ENCODE peak calls at places on chromosome 6, in four cellular contexts. A is HT1080, E is brain microvascular endothelial cell, V is HAP-1. N is an unnamed sample.

GRCh38 chr6:29809249-29809648 is 18.4 kb upstream of the HLA-G start:
- DNase-seq in V (no peak), E (no peak), A (no peak), N (no peak)

GRCh38 chr6:97095466-97095865 is 170.9 kb downstream of the KLHL32 start:
- DNase-seq in V (no peak), A (peak), E (no peak), N (no peak)

GRCh38 chr6:34147906-34148701 is 2.2 kb upstream of the GRM4 start:
- DNase-seq in A (no peak), V (no peak), E (no peak), N (no peak)

GRCh38 chr6:155524249-155524651 is 68.6 kb upstream of the NOX3 start:
- DNase-seq in V (no peak), A (peak), E (peak), N (no peak)

GRCh38 chr6:153852481-153852880 is 186.6 kb upstream of the OPRM1 start:
- DNase-seq in A (no peak), E (no peak), V (no peak), N (no peak)

GRCh38 chr6:125598422-125598821 is 151.0 kb upstream of the HEY2 start:
- DNase-seq in V (no peak), E (peak), A (peak), N (no peak)

GRCh38 chr6:15948930-15949900 is 179.7 kb upstream of the MYLIP start:
- DNase-seq in A (peak), V (peak), E (peak), N (no peak)

GRCh38 chr6:13014551-13015378 is 298.2 kb downstream of the PHACTR1 start:
- DNase-seq in A (no peak), E (no peak), V (no peak), N (no peak)

GRCh38 chr6:38436726-38437465 is 202.8 kb downstream of the BTBD9 start:
- DNase-seq in A (peak), E (peak), V (no peak), N (no peak)

GRCh38 chr6:167827588-167828324 is 1.0 kb downstream of the AFDN start:
- DNase-seq in V (peak), E (no peak), A (peak), N (peak)

GRCh38 chr6:149896491-149896890 is 1.4 kb downstream of the RAET1E start:
- DNase-seq in V (no peak), E (peak), A (peak), N (no peak)

GRCh38 chr6:44967481-44967880 is 360.6 kb upstream of the RUNX2 start:
- DNase-seq in A (no peak), V (no peak), E (no peak), N (no peak)

GRCh38 chr6:45710304-45710821 is 305.3 kb downstream of the CLIC5 start:
- DNase-seq in A (no peak), V (no peak), E (no peak), N (no peak)

GRCh38 chr6:111737065-111737521 is 131.4 kb upstream of the TRAF3IP2 start:
- DNase-seq in E (no peak), V (no peak), A (peak), N (no peak)

GRCh38 chr6:34560366-34561226 is 4.5 kb upstream of the SPDEF start:
- DNase-seq in A (peak), V (no peak), E (peak), N (no peak)

GRCh38 chr6:5083813-5084191 is 1.3 kb upstream of the PPP1R3G start:
- DNase-seq in E (no peak), A (no peak), V (no peak), N (no peak)

GRCh38 chr6:128208078-128208477 is 307.2 kb upstream of the THEMIS start:
- DNase-seq in E (no peak), V (no peak), A (peak), N (no peak)

GRCh38 chr6:71126506-71126905 is 162.1 kb upstream of the OGFRL1 start:
- DNase-seq in E (no peak), V (no peak), A (no peak), N (no peak)

GRCh38 chr6:27505209-27506027 is 32.5 kb upstream of the ZNF184 start:
- DNase-seq in A (peak), V (peak), E (peak), N (no peak)

GRCh38 chr6:67736816-67737215 is 898.3 kb upstream of the ADGRB3 start:
- DNase-seq in A (peak), V (no peak), E (no peak), N (no peak)

GRCh38 chr6:143331362-143331761 is 119.1 kb downstream of the ADAT2 start:
- DNase-seq in A (no peak), V (no peak), E (no peak), N (no peak)

GRCh38 chr6:19838442-19839236 is 1.5 kb downstream of the ID4 start:
- DNase-seq in V (no peak), A (no peak), E (no peak), N (no peak)

GRCh38 chr6:87923389-87924050 is 124.1 kb upstream of the SPACA1 start:
- DNase-seq in E (no peak), A (no peak), V (no peak), N (no peak)

GRCh38 chr6:39280247-39280731 is 33.9 kb downstream of the KCNK17 start:
- DNase-seq in E (peak), V (no peak), A (peak), N (no peak)

GRCh38 chr6:158229823-158230222 is 61.7 kb downstream of the GTF2H5 start:
- DNase-seq in V (no peak), A (no peak), E (no peak), N (no peak)

GRCh38 chr6:156791261-156791850 is 14.2 kb downstream of the ARID1B start:
- DNase-seq in V (peak), E (peak), A (no peak), N (no peak)

GRCh38 chr6:115360602-115361325 is 699.9 kb downstream of the FRK start:
- DNase-seq in V (no peak), E (no peak), A (no peak), N (no peak)

GRCh38 chr6:3363296-3364025 is 93.4 kb downstream of the SLC22A23 start:
- DNase-seq in E (no peak), V (no peak), A (no peak), N (no peak)

GRCh38 chr6:86978251-86978650 is 40.9 kb downstream of the HTR1E start:
- DNase-seq in E (no peak), V (no peak), A (no peak), N (no peak)

GRCh38 chr6:10947966-10948365 is 61.1 kb downstream of the SYCP2L start:
- DNase-seq in E (no peak), V (no peak), A (no peak), N (no peak)

GRCh38 chr6:153117986-153118886 is 12.8 kb downstream of the RGS17 start:
- DNase-seq in A (peak), E (peak), V (no peak), N (no peak)

GRCh38 chr6:158978752-158979151 is 21.2 kb downstream of the RSPH3 start:
- DNase-seq in V (no peak), A (peak), E (no peak), N (no peak)

GRCh38 chr6:35833534-35833933 is 28.4 kb downstream of the LHFPL5 start:
- DNase-seq in A (no peak), E (no peak), V (no peak), N (no peak)

GRCh38 chr6:107670792-107671199 is 153.3 kb downstream of the SCML4 start:
- DNase-seq in E (peak), A (peak), V (peak), N (no peak)

GRCh38 chr6:92710048-92710447 is 709.3 kb downstream of the EPHA7 start:
- DNase-seq in E (no peak), A (no peak), V (no peak), N (no peak)

GRCh38 chr6:12494161-12494560 is 204.0 kb downstream of the EDN1 start:
- DNase-seq in A (no peak), V (no peak), E (no peak), N (no peak)

GRCh38 chr6:139881728-139882211 is 507.3 kb upstream of the CITED2 start:
- DNase-seq in A (peak), V (peak), E (peak), N (no peak)

GRCh38 chr6:72588155-72588554 is 33.7 kb upstream of the KCNQ5 start:
- DNase-seq in V (no peak), E (no peak), A (no peak), N (no peak)

GRCh38 chr6:16432075-16433032 is 194.0 kb downstream of the GMPR start:
- DNase-seq in V (no peak), A (no peak), E (peak), N (no peak)